ENCODE peak calls at places on chromosomes 7 and 10, in eight cellular contexts. N is Ammon's horn; W is HS-5; B is AG09309; D is CD4-positive, CD25-positive, alpha-beta regulatory T cell; H is omental fat pad; O is endothelial cell; M is central memory CD4-positive, alpha-beta T cell. E is an unnamed sample.

GRCh38 chr7:26167293-26167934 is 15.4 kb downstream of the NFE2L3 start:
- DNase-seq in O (no peak), B (no peak), M (no peak), H (no peak), N (no peak), W (no peak), D (peak), E (no peak)

GRCh38 chr7:107594961-107595737 is 15.1 kb downstream of the BCAP29 start:
- DNase-seq in H (no peak), D (no peak), O (no peak), W (peak), M (no peak), N (no peak), B (peak), E (peak)

GRCh38 chr10:31004611-31005193 is 27.0 kb downstream of the ZNF438 start:
- DNase-seq in D (no peak), O (no peak), H (no peak), W (peak), M (no peak), N (no peak), B (peak), E (no peak)

GRCh38 chr10:46273506-46274477 is 13.0 kb upstream of the ANTXRL start:
- DNase-seq in M (no peak), N (no peak), D (no peak), B (no peak), W (no peak), H (no peak), O (peak), E (no peak)

GRCh38 chr10:15097011-15097812 is at the start of gene RPP38:
- DNase-seq in M (peak), B (peak), N (peak), W (peak), O (peak), D (peak), H (peak), E (peak)

GRCh38 chr10:110811791-110812581 is 59.7 kb upstream of the PDCD4 start:
- DNase-seq in H (no peak), M (no peak), B (no peak), O (no peak), W (no peak), D (no peak), N (peak), E (no peak)

GRCh38 chr10:132603851-132604533 is 66.4 kb downstream of the INPP5A start:
- DNase-seq in B (no peak), M (no peak), H (no peak), N (no peak), D (no peak), W (no peak), O (no peak), E (no peak)

GRCh38 chr10:103915794-103916193 is 2.2 kb downstream of the STN1 start:
- DNase-seq in H (no peak), W (no peak), N (no peak), B (no peak), D (peak), O (no peak), M (peak), E (no peak)

GRCh38 chr10:10869592-10869991 is 148.1 kb upstream of the CELF2 start:
- DNase-seq in B (no peak), O (no peak), D (no peak), N (no peak), M (no peak), W (no peak), H (no peak), E (no peak)